ENCODE peak calls at places on chromosomes 5 and 9, in eight cellular contexts. C, R, N, G, K, H, M and A are unnamed samples.

GRCh38 chr5:135194573-135195266 is 160.7 kb upstream of the PITX1 start:
- DNase-seq in C (no peak), R (no peak), N (peak), G (no peak), K (no peak), H (no peak), M (no peak), A (no peak)

GRCh38 chr5:60332244-60333018 is 367.5 kb downstream of the DEPDC1B start:
- DNase-seq in C (no peak), R (no peak), N (peak), G (no peak), K (no peak), H (no peak), M (no peak), A (no peak)

GRCh38 chr5:12566441-12566840 is 662.2 kb upstream of the CTNND2 start:
- DNase-seq in C (no peak), R (no peak), N (no peak), G (no peak), K (no peak), H (no peak), M (no peak), A (no peak)

GRCh38 chr5:147361441-147362175 is 126.8 kb downstream of the STK32A start:
- DNase-seq in C (no peak), R (no peak), N (no peak), G (no peak), K (no peak), H (no peak), M (no peak), A (no peak)

GRCh38 chr5:43396762-43397304 is 15.4 kb downstream of the CCL28 start:
- DNase-seq in C (peak), R (peak), N (peak), G (peak), K (no peak), H (no peak), M (no peak), A (no peak)

GRCh38 chr5:33010851-33011250 is 299.7 kb downstream of the NPR3 start:
- DNase-seq in C (no peak), R (no peak), N (peak), G (no peak), K (no peak), H (peak), M (no peak), A (peak)

GRCh38 chr9:92639791-92640271 is 30.1 kb downstream of the IPPK start:
- DNase-seq in C (no peak), R (no peak), N (no peak), G (no peak), K (no peak), H (no peak), M (no peak), A (no peak)

GRCh38 chr5:99449786-99450185 is 521.0 kb upstream of the CHD1 start:
- DNase-seq in C (no peak), R (no peak), N (no peak), G (no peak), K (no peak), H (no peak), M (peak), A (no peak)

GRCh38 chr5:137192293-137192743 is 306.8 kb downstream of the SPOCK1 start:
- DNase-seq in C (no peak), R (no peak), N (peak), G (no peak), K (no peak), H (peak), M (no peak), A (peak)

GRCh38 chr9:20398511-20399338 is 223.6 kb downstream of the MLLT3 start:
- DNase-seq in C (no peak), R (no peak), N (no peak), G (no peak), K (no peak), H (no peak), M (no peak), A (no peak)

GRCh38 chr5:83919071-83920041 is 198.7 kb upstream of the HAPLN1 start:
- DNase-seq in C (no peak), R (no peak), N (peak), G (no peak), K (no peak), H (no peak), M (no peak), A (no peak)

GRCh38 chr5:175246242-175246891 is 197.6 kb downstream of the DRD1 start:
- DNase-seq in C (no peak), R (no peak), N (peak), G (no peak), K (no peak), H (peak), M (peak), A (peak)

GRCh38 chr9:71929223-71929622 is 17.8 kb downstream of the C9orf85 start:
- DNase-seq in C (no peak), R (no peak), N (peak), G (no peak), K (no peak), H (peak), M (no peak), A (peak)

GRCh38 chr5:124979174-124979573 is 232.7 kb upstream of the ZNF608 start:
- DNase-seq in C (no peak), R (no peak), N (no peak), G (no peak), K (no peak), H (no peak), M (no peak), A (no peak)

GRCh38 chr9:99962685-99963261 is 56.3 kb downstream of the STX17 start:
- DNase-seq in C (no peak), R (no peak), N (peak), G (no peak), K (no peak), H (no peak), M (peak), A (no peak)

GRCh38 chr5:36936309-36936708 is 59.7 kb downstream of the NIPBL start:
- DNase-seq in C (no peak), R (no peak), N (no peak), G (no peak), K (no peak), H (no peak), M (no peak), A (no peak)

GRCh38 chr9:137198051-137198747 is 2.3 kb downstream of the TPRN start:
- DNase-seq in C (no peak), R (no peak), N (no peak), G (peak), K (no peak), H (no peak), M (no peak), A (no peak)

GRCh38 chr9:21974230-21974541 is 20.0 kb downstream of the CDKN2A start:
- DNase-seq in C (no peak), R (no peak), N (no peak), G (no peak), K (no peak), H (no peak), M (no peak), A (no peak)

GRCh38 chr9:130451509-130452388 is 7.0 kb downstream of the ASS1 start:
- DNase-seq in C (no peak), R (peak), N (peak), G (peak), K (no peak), H (peak), M (peak), A (peak)

GRCh38 chr9:12424243-12424642 is 268.9 kb upstream of the TYRP1 start:
- DNase-seq in C (no peak), R (no peak), N (no peak), G (no peak), K (no peak), H (no peak), M (no peak), A (no peak)

GRCh38 chr5:14184725-14185124 is 41.6 kb downstream of the TRIO start:
- DNase-seq in C (no peak), R (no peak), N (peak), G (no peak), K (no peak), H (no peak), M (no peak), A (no peak)

GRCh38 chr5:62306494-62307363 is 723 bp downstream of the KIF2A start:
- DNase-seq in C (peak), R (peak), N (peak), G (peak), K (no peak), H (no peak), M (no peak), A (no peak)

GRCh38 chr5:1125030-1125357 is 13.1 kb upstream of the SLC12A7 start:
- DNase-seq in C (no peak), R (no peak), N (peak), G (no peak), K (no peak), H (peak), M (no peak), A (peak)

GRCh38 chr9:112061152-112061740 is 113.9 kb downstream of the SUSD1 start:
- DNase-seq in C (no peak), R (peak), N (peak), G (peak), K (peak), H (peak), M (peak), A (peak)

GRCh38 chr9:2477755-2478154 is 143.8 kb upstream of the VLDLR start:
- DNase-seq in C (no peak), R (no peak), N (peak), G (no peak), K (no peak), H (no peak), M (no peak), A (no peak)

GRCh38 chr5:178234753-178235599 is 2.4 kb upstream of the PHYKPL start:
- DNase-seq in C (peak), R (peak), N (peak), G (peak), K (no peak), H (no peak), M (no peak), A (peak)

GRCh38 chr5:96638566-96638965 is 23.6 kb upstream of the CAST start:
- DNase-seq in C (no peak), R (no peak), N (no peak), G (no peak), K (no peak), H (no peak), M (no peak), A (no peak)

GRCh38 chr5:82597437-82597836 is 319.3 kb upstream of the RPS23 start:
- DNase-seq in C (no peak), R (no peak), N (no peak), G (no peak), K (no peak), H (no peak), M (no peak), A (no peak)

GRCh38 chr9:115164511-115164974 is 46.6 kb upstream of the TNC start:
- DNase-seq in C (no peak), R (peak), N (no peak), G (no peak), K (no peak), H (no peak), M (peak), A (no peak)

GRCh38 chr9:74006935-74007334 is 490.2 kb upstream of the RORB start:
- DNase-seq in C (no peak), R (no peak), N (no peak), G (no peak), K (no peak), H (no peak), M (no peak), A (no peak)

GRCh38 chr5:148659641-148660345 is 5.5 kb upstream of the HTR4 start:
- DNase-seq in C (no peak), R (no peak), N (no peak), G (no peak), K (no peak), H (no peak), M (no peak), A (no peak)

GRCh38 chr9:133331221-133331620 is 4.8 kb downstream of the SURF6 start:
- DNase-seq in C (no peak), R (no peak), N (no peak), G (no peak), K (no peak), H (no peak), M (no peak), A (no peak)

GRCh38 chr9:136799079-136799853 is 3.1 kb downstream of the CCDC183 start:
- DNase-seq in C (no peak), R (no peak), N (no peak), G (no peak), K (no peak), H (no peak), M (no peak), A (no peak)

DNA sequence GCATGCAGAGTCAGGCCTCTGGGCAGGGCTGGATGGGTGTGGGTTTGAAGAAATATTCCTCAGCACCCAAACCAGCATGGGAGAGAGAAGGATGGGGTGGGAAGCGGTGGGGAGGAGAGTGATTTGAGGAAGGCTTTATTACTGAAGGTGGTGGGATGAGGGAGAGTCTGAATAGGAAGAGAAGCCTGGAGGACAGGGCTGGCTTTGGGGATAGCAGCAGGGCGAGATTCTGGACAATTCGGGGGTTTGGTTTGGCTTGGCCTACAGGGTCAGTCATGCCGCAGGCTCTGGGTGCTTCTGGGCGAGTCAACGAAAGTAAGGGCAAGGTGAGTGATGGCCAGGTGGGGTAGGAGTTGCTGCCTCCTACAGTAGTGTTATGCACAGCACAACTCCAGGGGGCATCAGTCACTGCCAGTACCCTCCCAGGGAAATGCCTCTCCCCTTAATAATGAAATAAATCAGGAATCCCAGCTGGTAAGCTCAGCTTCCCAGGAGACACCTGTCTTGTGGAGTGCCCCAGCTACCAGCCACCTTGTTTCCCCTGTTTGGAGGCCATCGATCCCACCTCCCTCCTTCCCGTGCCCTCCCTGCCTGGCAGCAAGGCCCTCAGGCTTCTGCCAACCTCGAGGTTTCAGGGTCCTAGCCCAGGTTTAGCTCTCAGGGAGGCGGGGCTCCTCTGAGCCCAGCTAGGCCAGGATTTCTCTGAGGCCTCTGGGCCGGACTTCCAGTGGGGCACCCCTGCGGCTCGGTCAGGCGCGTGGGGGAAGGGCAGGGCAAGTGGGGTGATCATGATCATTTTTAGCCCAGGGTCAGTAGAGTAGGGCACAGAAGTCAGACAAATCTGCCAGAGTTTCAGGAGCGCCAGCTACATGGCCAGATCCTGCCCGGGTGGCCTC is 741 bp upstream of the NKX2-5 start:
- DNase-seq in C (no peak), R (no peak), N (no peak), G (no peak), K (no peak), H (no peak), M (no peak), A (no peak)
- H3K4me3 ChIP-seq in C (no peak), R (no peak), N (no peak), G (no peak), K (no peak), H (no peak), M (no peak), A (no peak)

DNA sequence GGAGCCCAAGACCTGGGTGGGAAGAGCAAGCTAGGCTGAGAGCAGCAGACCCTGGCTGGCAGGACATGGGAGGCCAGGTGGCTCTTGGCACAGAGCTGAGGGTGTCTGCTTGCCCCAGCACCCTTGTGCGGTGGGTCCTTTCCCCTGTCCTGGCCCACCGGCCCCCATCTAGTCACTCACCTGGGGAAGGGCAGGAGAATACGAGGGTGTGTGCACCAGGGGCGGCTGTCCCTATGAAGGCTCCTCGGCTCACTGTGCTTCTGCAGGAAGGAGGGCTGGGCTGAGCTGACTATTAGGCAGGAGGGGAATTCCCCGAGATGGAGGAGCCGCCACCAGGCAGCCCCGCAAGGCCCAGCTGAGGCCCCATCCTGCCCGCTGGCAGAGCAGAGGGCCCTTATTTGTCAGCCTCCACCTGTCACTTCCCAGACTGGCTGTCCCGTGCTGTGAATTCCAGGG is 6.1 kb upstream of the TNIP1 start:
- DNase-seq in C (peak), R (no peak), N (peak), G (no peak), K (no peak), H (no peak), M (no peak), A (no peak)
- H3K4me3 ChIP-seq in C (peak), R (no peak), N (no peak), G (no peak), K (no peak), H (no peak), M (no peak), A (peak)

GRCh38 chr5:38554860-38555259 is 1.6 kb downstream of the LIFR start:
- DNase-seq in C (no peak), R (no peak), N (no peak), G (no peak), K (no peak), H (no peak), M (no peak), A (no peak)

GRCh38 chr5:38557309-38557710 is 864 bp upstream of the LIFR start:
- DNase-seq in C (no peak), R (peak), N (no peak), G (no peak), K (no peak), H (no peak), M (no peak), A (no peak)

GRCh38 chr5:38555354-38556114 is 912 bp downstream of the LIFR start:
- DNase-seq in C (no peak), R (no peak), N (no peak), G (no peak), K (no peak), H (no peak), M (no peak), A (no peak)

GRCh38 chr5:38556599-38557308 is at the start of gene LIFR:
- DNase-seq in C (no peak), R (peak), N (peak), G (peak), K (no peak), H (peak), M (peak), A (peak)

GRCh38 chr5:38556115-38556598 is 289 bp downstream of the LIFR start:
- DNase-seq in C (no peak), R (no peak), N (no peak), G (no peak), K (no peak), H (no peak), M (no peak), A (peak)
- H3K4me3 ChIP-seq in C (no peak), R (peak), N (peak), G (peak), K (no peak), H (peak), M (peak), A (peak)

DNA sequence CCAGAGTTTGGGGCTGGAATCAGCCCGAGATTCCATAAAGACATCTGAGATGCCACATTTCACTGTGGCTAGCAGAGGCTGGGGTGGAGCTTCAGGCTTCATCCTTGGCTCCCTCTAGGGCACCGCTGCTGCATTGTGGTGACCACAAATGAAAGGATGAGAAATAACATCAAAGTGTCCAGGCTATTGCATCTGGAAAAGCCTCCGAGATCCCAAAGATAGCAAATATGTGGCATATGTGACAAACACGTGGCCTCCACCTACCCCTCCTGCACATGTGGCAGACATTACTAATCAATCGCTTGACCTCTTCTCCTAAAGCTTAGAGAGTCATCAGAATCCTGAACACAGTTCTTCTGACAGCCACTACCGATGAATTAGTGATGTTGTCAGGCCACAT is 4.5 kb downstream of the SPARC start:
- DNase-seq in C (no peak), R (no peak), N (peak), G (no peak), K (no peak), H (no peak), M (no peak), A (no peak)
- H3K4me3 ChIP-seq in C (no peak), R (no peak), N (no peak), G (no peak), K (no peak), H (peak), M (no peak), A (peak)

DNA sequence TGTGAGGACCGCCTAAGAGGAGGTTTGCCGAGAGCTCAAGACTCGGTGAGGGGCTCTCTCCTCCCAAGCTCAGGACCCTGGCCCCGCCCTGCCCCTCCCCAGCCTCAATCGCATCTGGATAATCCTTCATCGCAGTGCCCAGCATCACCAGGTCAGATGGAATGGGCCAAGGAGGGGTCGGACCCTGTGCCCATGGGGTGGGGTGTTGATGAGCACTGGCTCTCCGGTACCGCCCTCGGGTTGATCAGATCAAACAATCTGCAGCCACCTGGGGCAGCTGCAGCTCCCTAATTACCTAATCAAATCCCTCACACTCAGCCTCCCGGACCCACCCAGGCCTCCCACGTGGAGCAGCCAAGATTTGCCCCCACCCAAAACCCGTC is 24.4 kb upstream of the TDRD7 start:
- DNase-seq in C (no peak), R (no peak), N (no peak), G (no peak), K (no peak), H (no peak), M (no peak), A (no peak)
- H3K4me3 ChIP-seq in C (no peak), R (no peak), N (no peak), G (no peak), K (no peak), H (no peak), M (no peak), A (no peak)

GRCh38 chr9:128555180-128555721 is 2.9 kb downstream of the SPTAN1 start:
- DNase-seq in C (no peak), R (peak), N (peak), G (peak), K (no peak), H (no peak), M (peak), A (no peak)
- H3K4me3 ChIP-seq in C (no peak), R (no peak), N (peak), G (no peak), K (no peak), H (peak), M (peak), A (peak)

DNA sequence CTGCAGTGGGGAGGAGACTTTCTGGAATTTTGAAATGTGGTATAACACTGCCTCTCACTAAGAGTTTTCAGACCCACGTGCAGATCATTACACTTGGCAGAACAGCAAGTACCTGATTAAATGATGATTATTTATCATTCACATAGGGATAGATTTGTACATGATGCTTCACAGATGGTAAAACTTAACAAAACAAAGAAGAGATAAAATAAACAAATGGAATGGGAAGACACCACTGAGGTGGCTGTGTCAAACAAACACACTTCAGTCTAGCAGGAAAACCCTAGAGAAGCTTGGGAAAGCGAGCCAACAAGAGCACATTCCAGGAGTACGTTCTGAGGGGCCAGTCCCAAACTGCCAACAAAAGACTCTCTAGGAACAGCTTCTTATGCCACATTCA is 1.8 kb downstream of the MED27 start:
- DNase-seq in C (no peak), R (no peak), N (no peak), G (no peak), K (no peak), H (no peak), M (no peak), A (no peak)
- H3K4me3 ChIP-seq in C (no peak), R (no peak), N (no peak), G (no peak), K (no peak), H (no peak), M (no peak), A (peak)